ENCODE peak calls at places on chromosomes 16 and 17, in nine cellular contexts. B is hepatocyte; E is heart right ventricle; T is CD8-positive, alpha-beta memory T cell; Z is breast epithelium; K is body of pancreas; Q is fibroblast of lung; U is thoracic aorta; W is CD8-positive, alpha-beta T cell. J is an unnamed sample.

GRCh38 chr17:20009302-20010098 is at the start of gene SPECC1:
- DNase-seq in B (peak; percentile 83), E (peak; percentile 87), T (peak; percentile 85), Z (peak; percentile 72), K (peak; percentile 76), Q (peak; percentile 48), U (peak; percentile 46), W (peak; percentile 79), J (peak; percentile 63)

GRCh38 chr16:73956592-73957495 is 339.8 kb upstream of the PSMD7 start:
- DNase-seq in B (peak; percentile 85), E (peak; percentile 21), T (peak; percentile 13), Z (no peak), K (peak; percentile 68), Q (peak; percentile 29), U (no peak), W (peak; percentile 24), J (peak; percentile 43)

GRCh38 chr17:67534941-67535340 is 157.9 kb downstream of the PITPNC1 start:
- DNase-seq in B (no peak), E (no peak), T (no peak), Z (no peak), K (no peak), Q (peak; percentile 55), U (no peak), W (no peak), J (no peak)

GRCh38 chr16:14362774-14363371 is 267.2 kb downstream of the PARN start:
- DNase-seq in B (no peak), E (no peak), T (no peak), Z (no peak), K (no peak), Q (peak; percentile 69), U (no peak), W (no peak), J (no peak)

GRCh38 chr17:50352072-50352692 is 6.3 kb downstream of the XYLT2 start:
- DNase-seq in B (peak; percentile 3), E (no peak), T (no peak), Z (no peak), K (no peak), Q (no peak), U (no peak), W (no peak), J (no peak)

GRCh38 chr17:41784207-41784744 is 2.2 kb downstream of the JUP start:
- DNase-seq in B (peak; percentile 68), E (peak; percentile 68), T (no peak), Z (peak; percentile 67), K (peak; percentile 66), Q (peak; percentile 84), U (no peak), W (no peak), J (peak; percentile 37)

GRCh38 chr16:80615751-80616150 is 75.0 kb downstream of the DYNLRB2 start:
- DNase-seq in B (no peak), E (no peak), T (no peak), Z (no peak), K (no peak), Q (no peak), U (no peak), W (no peak), J (no peak)

GRCh38 chr17:31588512-31588911 is 197.0 kb downstream of the RAB11FIP4 start:
- DNase-seq in B (no peak), E (no peak), T (no peak), Z (no peak), K (no peak), Q (no peak), U (no peak), W (no peak), J (no peak)

GRCh38 chr17:73706428-73706827 is 62.2 kb upstream of the SDK2 start:
- DNase-seq in B (no peak), E (no peak), T (no peak), Z (no peak), K (no peak), Q (no peak), U (no peak), W (no peak), J (no peak)

GRCh38 chr16:7334801-7335560 is 2.3 kb downstream of the RBFOX1 start:
- DNase-seq in B (peak; percentile 11), E (no peak), T (no peak), Z (no peak), K (no peak), Q (no peak), U (no peak), W (no peak), J (no peak)

GRCh38 chr16:47470211-47470610 is 9.1 kb downstream of the PHKB start:
- DNase-seq in B (no peak), E (no peak), T (no peak), Z (no peak), K (no peak), Q (no peak), U (no peak), W (no peak), J (no peak)

GRCh38 chr17:28390563-28390962 is 15.4 kb downstream of the SLC46A1 start:
- DNase-seq in B (no peak), E (no peak), T (no peak), Z (no peak), K (no peak), Q (no peak), U (no peak), W (no peak), J (no peak)

GRCh38 chr17:79842136-79842655 is 3.0 kb upstream of the CBX4 start:
- DNase-seq in B (no peak), E (no peak), T (no peak), Z (no peak), K (no peak), Q (no peak), U (no peak), W (no peak), J (no peak)

GRCh38 chr16:48720266-48720665 is 110.3 kb upstream of the N4BP1 start:
- DNase-seq in B (peak; percentile 50), E (no peak), T (no peak), Z (no peak), K (no peak), Q (no peak), U (no peak), W (no peak), J (no peak)

GRCh38 chr17:81093576-81094223 is 58.7 kb downstream of the BAIAP2 start:
- DNase-seq in B (no peak), E (no peak), T (no peak), Z (no peak), K (no peak), Q (no peak), U (no peak), W (no peak), J (no peak)
- H3K4me1 ChIP-seq in B (peaks cover 52% of the 10 kb centered on the region), E (peaks cover 55% of the 10 kb centered on the region), T (peaks cover 51% of the 10 kb centered on the region), Z (peaks cover 12% of the 10 kb centered on the region), K (peaks cover 26% of the 10 kb centered on the region), Q (peaks cover 34% of the 10 kb centered on the region), U (peaks cover 13% of the 10 kb centered on the region), W (peaks cover 53% of the 10 kb centered on the region), J (peaks cover 6% of the 10 kb centered on the region)

GRCh38 chr17:44439168-44439567 is 49.7 kb upstream of the ITGA2B start:
- DNase-seq in B (no peak), E (no peak), T (no peak), Z (no peak), K (no peak), Q (no peak), U (no peak), W (no peak), J (no peak)

GRCh38 chr17:44438634-44439033 is 49.2 kb upstream of the ITGA2B start:
- DNase-seq in B (no peak), E (no peak), T (no peak), Z (no peak), K (peak; percentile 13), Q (no peak), U (no peak), W (peak; percentile 35), J (peak; percentile 49)

GRCh38 chr17:44444735-44445105 is 55.3 kb upstream of the ITGA2B start:
- DNase-seq in B (peak; percentile 9), E (no peak), T (no peak), Z (no peak), K (no peak), Q (peak; percentile 90), U (no peak), W (no peak), J (no peak)

GRCh38 chr17:44448412-44448811 is 54.8 kb downstream of the GPATCH8 start:
- DNase-seq in B (no peak), E (no peak), T (no peak), Z (no peak), K (no peak), Q (no peak), U (no peak), W (no peak), J (no peak)

DNA sequence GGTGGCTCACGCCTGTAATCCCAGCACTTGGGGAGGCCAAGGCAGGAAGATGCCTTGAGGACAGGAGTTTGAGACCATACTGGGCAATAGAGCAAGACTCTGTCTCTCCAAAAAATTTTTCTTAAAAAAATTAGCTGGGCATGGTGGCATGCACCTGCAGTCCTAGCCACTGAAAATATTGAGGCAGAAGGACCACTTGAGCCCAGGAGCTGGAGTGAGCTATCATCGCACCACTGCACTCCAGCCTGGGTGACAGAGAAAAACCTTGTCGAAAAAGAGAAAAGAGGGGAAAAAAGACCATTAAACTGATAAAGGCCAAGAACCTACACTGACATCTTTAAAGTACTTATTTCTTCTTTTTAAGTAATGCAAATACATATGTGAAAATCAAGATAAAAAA is 53.4 kb upstream of the ITGA2B start:
- DNase-seq in B (no peak), E (no peak), T (no peak), Z (no peak), K (no peak), Q (no peak), U (no peak), W (no peak), J (no peak)
- H3K36me3 ChIP-seq in B (no peaks in the 10 kb centered on the region), E (no peaks in the 10 kb centered on the region), T (no peaks in the 10 kb centered on the region), Z (no peaks in the 10 kb centered on the region), K (no peaks in the 10 kb centered on the region), Q (no peaks in the 10 kb centered on the region), U (no peaks in the 10 kb centered on the region), W (no peaks in the 10 kb centered on the region), J (no peaks in the 10 kb centered on the region)

GRCh38 chr17:40327244-40327666 is 18.3 kb downstream of the RARA start:
- DNase-seq in B (no peak), E (no peak), T (no peak), Z (no peak), K (no peak), Q (no peak), U (no peak), W (no peak), J (no peak)
- H3K4me1 ChIP-seq in B (peaks cover 75% of the 10 kb centered on the region), E (peaks cover 100% of the 10 kb centered on the region), T (peaks cover 93% of the 10 kb centered on the region), Z (peaks cover 63% of the 10 kb centered on the region), K (peaks cover 86% of the 10 kb centered on the region), Q (peaks cover 68% of the 10 kb centered on the region), U (peaks cover 85% of the 10 kb centered on the region), W (peaks cover 92% of the 10 kb centered on the region), J (peaks cover 18% of the 10 kb centered on the region)

GRCh38 chr17:48555616-48556533 is 11.0 kb upstream of the HOXB2 start:
- DNase-seq in B (no peak), E (no peak), T (no peak), Z (no peak), K (no peak), Q (peak; percentile 70), U (no peak), W (no peak), J (no peak)

GRCh38 chr17:48556534-48557401 is 11.9 kb upstream of the HOXB2 start:
- DNase-seq in B (no peak), E (no peak), T (no peak), Z (no peak), K (no peak), Q (peak; percentile 61), U (no peak), W (no peak), J (no peak)

GRCh38 chr17:48559609-48560451 is 14.9 kb upstream of the HOXB2 start:
- DNase-seq in B (no peak), E (no peak), T (no peak), Z (no peak), K (no peak), Q (no peak), U (no peak), W (no peak), J (no peak)

GRCh38 chr17:48558731-48559608 is 14.1 kb upstream of the HOXB2 start:
- DNase-seq in B (no peak), E (no peak), T (no peak), Z (no peak), K (no peak), Q (no peak), U (no peak), W (no peak), J (no peak)

GRCh38 chr17:48558057-48558456 is 13.1 kb upstream of the HOXB2 start:
- DNase-seq in B (no peak), E (no peak), T (no peak), Z (no peak), K (no peak), Q (peak; percentile 28), U (no peak), W (no peak), J (no peak)
- H3K36me3 ChIP-seq in B (no peaks in the 10 kb centered on the region), E (no peaks in the 10 kb centered on the region), T (no peaks in the 10 kb centered on the region), Z (no peaks in the 10 kb centered on the region), K (no peaks in the 10 kb centered on the region), Q (peaks cover 15% of the 10 kb centered on the region), U (no peaks in the 10 kb centered on the region), W (no peaks in the 10 kb centered on the region), J (no peaks in the 10 kb centered on the region)